ENCODE peak calls at places on chromosomes 1 and 21, in five cellular contexts. R is GM13976; Y is activated CD8-positive, alpha-beta memory T cell treated with anti-CD3 and anti-CD28 coated beads, Interleukin-2, amount 50 U/mL, for 4 hours; E is A172; P is kidney tubule cell. U is an unnamed sample.
A peak's percentile ranks its signal among the peaks of the same experiment; 100 is the strongest.

GRCh38 chr1:247336390-247336789 is 4.7 kb upstream of the ZNF496 start:
- DNase-seq in R (no peak), Y (no peak), E (no peak), P (no peak), U (no peak)

GRCh38 chr21:15520811-15521643 is 208.8 kb upstream of the USP25 start:
- DNase-seq in R (no peak), Y (no peak), E (peak; percentile 7), P (no peak), U (no peak)

GRCh38 chr1:105137543-105138444 is 1388.1 kb downstream of the AMY1C start:
- DNase-seq in R (peak; percentile 33), Y (no peak), E (peak; percentile 14), P (peak; percentile 1), U (peak; percentile 94)

GRCh38 chr1:26789953-26790352 is 2.2 kb downstream of the PIGV start:
- DNase-seq in R (no peak), Y (no peak), E (no peak), P (no peak), U (no peak)

GRCh38 chr1:32818804-32819541 is 1.5 kb downstream of the S100PBP start:
- DNase-seq in R (peak; percentile 75), Y (no peak), E (no peak), P (no peak), U (no peak)

GRCh38 chr1:25522240-25522639 is 21.2 kb upstream of the LDLRAP1 start:
- DNase-seq in R (no peak), Y (no peak), E (no peak), P (peak; percentile 68), U (no peak)

GRCh38 chr1:176888471-176889032 is 276.0 kb downstream of the ASTN1 start:
- DNase-seq in R (no peak), Y (no peak), E (no peak), P (no peak), U (no peak)

GRCh38 chr1:11051781-11052510 is 4.9 kb upstream of the MASP2 start:
- DNase-seq in R (no peak), Y (no peak), E (no peak), P (no peak), U (no peak)

GRCh38 chr1:243474384-243474851 is 218.6 kb downstream of the SDCCAG8 start:
- DNase-seq in R (peak; percentile 15), Y (no peak), E (no peak), P (peak; percentile 19), U (no peak)

GRCh38 chr1:36871146-36871971 is 163.0 kb downstream of the GRIK3 start:
- DNase-seq in R (no peak), Y (no peak), E (no peak), P (no peak), U (no peak)

GRCh38 chr1:93735722-93736121 is 54.1 kb upstream of the BCAR3 start:
- DNase-seq in R (no peak), Y (no peak), E (peak; percentile 73), P (peak; percentile 84), U (no peak)

GRCh38 chr1:25253911-25254310 is 6.7 kb upstream of the RSRP1 start:
- DNase-seq in R (no peak), Y (no peak), E (peak; percentile 28), P (peak; percentile 72), U (no peak)

GRCh38 chr1:116033322-116033721 is 57.0 kb downstream of the SLC22A15 start:
- DNase-seq in R (no peak), Y (no peak), E (no peak), P (no peak), U (no peak)

GRCh38 chr1:100396651-100397050 is 44.3 kb downstream of the CDC14A start:
- DNase-seq in R (no peak), Y (no peak), E (no peak), P (no peak), U (no peak)

GRCh38 chr1:17867470-17867869 is 112.3 kb downstream of the ACTL8 start:
- DNase-seq in R (no peak), Y (no peak), E (no peak), P (no peak), U (no peak)

GRCh38 chr1:12678350-12678749 is 34.5 kb downstream of the AADACL4 start:
- DNase-seq in R (no peak), Y (no peak), E (no peak), P (no peak), U (no peak)

GRCh38 chr1:36134031-36134430 is 9.0 kb upstream of the COL8A2 start:
- DNase-seq in R (no peak), Y (no peak), E (no peak), P (no peak), U (no peak)

GRCh38 chr1:186374313-186375151 is 521 bp downstream of the TPR start:
- DNase-seq in R (peak; percentile 45), Y (no peak), E (peak; percentile 69), P (peak; percentile 48), U (peak; percentile 21)

GRCh38 chr1:234849824-234850223 is 239.8 kb upstream of the IRF2BP2 start:
- DNase-seq in R (no peak), Y (no peak), E (no peak), P (peak; percentile 64), U (no peak)

GRCh38 chr1:155352600-155352999 is 31.9 kb downstream of the RUSC1 start:
- DNase-seq in R (no peak), Y (no peak), E (no peak), P (no peak), U (no peak)

GRCh38 chr1:214547747-214548146 is 3.7 kb downstream of the PTPN14 start:
- DNase-seq in R (no peak), Y (no peak), E (no peak), P (no peak), U (no peak)

GRCh38 chr1:63294797-63295594 is 27.4 kb upstream of the FOXD3 start:
- DNase-seq in R (no peak), Y (no peak), E (no peak), P (no peak), U (no peak)

GRCh38 chr1:7964476-7964875 is 3.0 kb downstream of the PARK7 start:
- DNase-seq in R (no peak), Y (no peak), E (no peak), P (no peak), U (no peak)

GRCh38 chr21:15240846-15241245 is 176.0 kb upstream of the NRIP1 start:
- DNase-seq in R (no peak), Y (no peak), E (no peak), P (no peak), U (no peak)

GRCh38 chr1:31760901-31761470 is 3.2 kb downstream of the ADGRB2 start:
- DNase-seq in R (peak; percentile 84), Y (peak; percentile 71), E (peak; percentile 55), P (peak; percentile 81), U (peak; percentile 50)

GRCh38 chr1:50329332-50329932 is 93.8 kb downstream of the DMRTA2 start:
- DNase-seq in R (no peak), Y (no peak), E (peak; percentile 4), P (peak; percentile 51), U (no peak)

GRCh38 chr1:109252893-109253802 is 3.8 kb downstream of the CELSR2 start:
- DNase-seq in R (no peak), Y (no peak), E (peak; percentile 42), P (peak; percentile 87), U (peak; percentile 82)

GRCh38 chr1:54273092-54273836 is 73.3 kb downstream of the MRPL37 start:
- DNase-seq in R (no peak), Y (no peak), E (peak; percentile 88), P (peak; percentile 95), U (peak; percentile 80)

GRCh38 chr1:115456441-115456961 is 118.5 kb upstream of the NGF start:
- DNase-seq in R (no peak), Y (no peak), E (peak; percentile 29), P (peak; percentile 79), U (no peak)

GRCh38 chr21:44589586-44590305 is 2.6 kb downstream of the KRTAP10-6 start:
- DNase-seq in R (no peak), Y (no peak), E (no peak), P (no peak), U (no peak)

GRCh38 chr1:41662061-41662655 is 177.7 kb upstream of the EDN2 start:
- DNase-seq in R (peak; percentile 93), Y (peak; percentile 79), E (peak; percentile 65), P (peak; percentile 66), U (peak; percentile 65)

GRCh38 chr1:159765806-159766205 is 15.0 kb upstream of the DUSP23 start:
- DNase-seq in R (no peak), Y (no peak), E (no peak), P (no peak), U (no peak)

GRCh38 chr1:19688041-19688842 is 23.6 kb downstream of the HTR6 start:
- DNase-seq in R (no peak), Y (no peak), E (no peak), P (no peak), U (no peak)

GRCh38 chr1:52727114-52727586 is 897 bp downstream of the ZYG11B start:
- DNase-seq in R (no peak), Y (no peak), E (peak; percentile 1), P (peak; percentile 17), U (no peak)

GRCh38 chr1:18592368-18592767 is 38.3 kb upstream of the PAX7 start:
- DNase-seq in R (no peak), Y (no peak), E (no peak), P (no peak), U (no peak)